ENCODE peak calls at places on chromosomes 6 and 20, in nine cellular contexts. Q is kidney epithelial cell, W is neural crest cell, N is bronchial epithelial cell, X is astrocyte of the spinal cord, Y is endothelial cell of umbilical vein, H is body of pancreas, Z is upper lobe of right lung, T is cardiac fibroblast. L is an unnamed sample.

GRCh38 chr6:159594106-159594749 is 98.8 kb downstream of the SOD2 start:
- DNase-seq in Q (no peak), W (no peak), N (peak), X (peak), Y (no peak), H (no peak), Z (no peak), T (peak), L (no peak)

GRCh38 chr6:166078294-166078693 is 89.4 kb downstream of the TBXT start:
- DNase-seq in Q (peak), W (no peak), N (no peak), X (peak), Y (no peak), H (no peak), Z (no peak), T (peak), L (no peak)

GRCh38 chr6:37985355-37985754 is 165.8 kb downstream of the ZFAND3 start:
- DNase-seq in Q (no peak), W (no peak), N (no peak), X (no peak), Y (no peak), H (no peak), Z (no peak), T (no peak), L (no peak)

GRCh38 chr6:45567879-45568278 is 190.1 kb upstream of the SUPT3H start:
- DNase-seq in Q (no peak), W (no peak), N (no peak), X (no peak), Y (no peak), H (no peak), Z (no peak), T (no peak), L (no peak)

GRCh38 chr6:161130606-161131005 is 139.0 kb downstream of the MAP3K4 start:
- DNase-seq in Q (no peak), W (no peak), N (no peak), X (no peak), Y (no peak), H (no peak), Z (no peak), T (no peak), L (no peak)

GRCh38 chr6:153131037-153131981 is at the start of gene RGS17:
- DNase-seq in Q (no peak), W (peak), N (no peak), X (peak), Y (peak), H (peak), Z (peak), T (peak), L (peak)

GRCh38 chr6:138401960-138402832 is 1.8 kb upstream of the HEBP2 start:
- DNase-seq in Q (no peak), W (no peak), N (no peak), X (no peak), Y (no peak), H (no peak), Z (no peak), T (no peak), L (no peak)

GRCh38 chr20:51542033-51542893 is at the start of gene NFATC2:
- DNase-seq in Q (no peak), W (no peak), N (no peak), X (no peak), Y (peak), H (peak), Z (peak), T (no peak), L (no peak)

GRCh38 chr6:69690986-69691385 is 105.8 kb downstream of the LMBRD1 start:
- DNase-seq in Q (no peak), W (no peak), N (no peak), X (no peak), Y (no peak), H (no peak), Z (no peak), T (no peak), L (no peak)

GRCh38 chr20:41145821-41146620 is 8.7 kb downstream of the PLCG1 start:
- DNase-seq in Q (no peak), W (no peak), N (no peak), X (no peak), Y (peak), H (no peak), Z (peak), T (peak), L (no peak)

GRCh38 chr6:169022079-169022478 is 231.6 kb downstream of the THBS2 start:
- DNase-seq in Q (no peak), W (no peak), N (no peak), X (no peak), Y (no peak), H (no peak), Z (peak), T (no peak), L (no peak)

GRCh38 chr6:2275207-2275891 is 29.9 kb upstream of the GMDS start:
- DNase-seq in Q (no peak), W (no peak), N (no peak), X (peak), Y (no peak), H (no peak), Z (no peak), T (peak), L (no peak)

GRCh38 chr6:168404560-168404959 is 36.4 kb upstream of the SMOC2 start:
- DNase-seq in Q (no peak), W (no peak), N (no peak), X (no peak), Y (no peak), H (no peak), Z (no peak), T (no peak), L (no peak)

GRCh38 chr6:77456531-77457248 is 6.6 kb downstream of the HTR1B start:
- DNase-seq in Q (peak), W (no peak), N (peak), X (peak), Y (peak), H (no peak), Z (no peak), T (peak), L (no peak)

GRCh38 chr20:5170341-5170740 is 43.5 kb downstream of the CDS2 start:
- DNase-seq in Q (no peak), W (no peak), N (no peak), X (no peak), Y (no peak), H (no peak), Z (no peak), T (no peak), L (no peak)

GRCh38 chr6:144344651-144345050 is 59.5 kb downstream of the UTRN start:
- DNase-seq in Q (no peak), W (no peak), N (no peak), X (no peak), Y (no peak), H (no peak), Z (no peak), T (no peak), L (no peak)

GRCh38 chr20:41181567-41181966 is 44.2 kb downstream of the PLCG1 start:
- DNase-seq in Q (no peak), W (no peak), N (no peak), X (no peak), Y (no peak), H (no peak), Z (no peak), T (no peak), L (no peak)

GRCh38 chr20:30168025-30168799 is 1089.3 kb upstream of the DEFB115 start:
- DNase-seq in Q (no peak), W (no peak), N (no peak), X (no peak), Y (no peak), H (peak), Z (peak), T (no peak), L (peak)

GRCh38 chr6:142960098-142960497 is 15.1 kb upstream of the HIVEP2 start:
- DNase-seq in Q (no peak), W (no peak), N (peak), X (peak), Y (peak), H (no peak), Z (no peak), T (peak), L (no peak)

GRCh38 chr6:168201383-168201782 is 118.2 kb downstream of the DACT2 start:
- DNase-seq in Q (no peak), W (no peak), N (no peak), X (no peak), Y (no peak), H (peak), Z (peak), T (peak), L (no peak)

GRCh38 chr6:134287863-134288537 is 29.9 kb downstream of the SGK1 start:
- DNase-seq in Q (no peak), W (no peak), N (peak), X (no peak), Y (peak), H (no peak), Z (no peak), T (peak), L (no peak)

GRCh38 chr6:42783177-42783875 is 1.5 kb downstream of the BICRAL start:
- DNase-seq in Q (no peak), W (peak), N (no peak), X (peak), Y (peak), H (peak), Z (peak), T (peak), L (peak)

GRCh38 chr6:112877134-112878100 is 530.3 kb downstream of the RFPL4B start:
- DNase-seq in Q (peak), W (no peak), N (peak), X (peak), Y (peak), H (no peak), Z (no peak), T (peak), L (no peak)

GRCh38 chr6:112881828-112882227 is 534.7 kb downstream of the RFPL4B start:
- DNase-seq in Q (no peak), W (no peak), N (no peak), X (no peak), Y (no peak), H (no peak), Z (no peak), T (no peak), L (no peak)

GRCh38 chr6:112882381-112882780 is 535.3 kb downstream of the RFPL4B start:
- DNase-seq in Q (no peak), W (no peak), N (no peak), X (peak), Y (peak), H (no peak), Z (no peak), T (no peak), L (no peak)

GRCh38 chr6:112881027-112881426 is 533.9 kb downstream of the RFPL4B start:
- DNase-seq in Q (no peak), W (no peak), N (no peak), X (peak), Y (no peak), H (no peak), Z (no peak), T (peak), L (no peak)

GRCh38 chr6:112879920-112880413 is 532.8 kb downstream of the RFPL4B start:
- DNase-seq in Q (no peak), W (peak), N (no peak), X (no peak), Y (no peak), H (peak), Z (peak), T (no peak), L (no peak)
- TF ChIP-seq CTCF in Q (no peak), W (peak), N (peak), X (no peak), Y (no peak), H (peak), Z (no peak), T (no peak), L (no peak)

GRCh38 chr6:35496851-35497570 is at the start of gene TEAD3:
- DNase-seq in Q (no peak), W (peak), N (peak), X (peak), Y (no peak), H (peak), Z (peak), T (peak), L (no peak)
- TF ChIP-seq CTCF in Q (no peak), W (no peak), N (no peak), X (peak), Y (no peak), H (no peak), Z (no peak), T (no peak), L (no peak)

DNA sequence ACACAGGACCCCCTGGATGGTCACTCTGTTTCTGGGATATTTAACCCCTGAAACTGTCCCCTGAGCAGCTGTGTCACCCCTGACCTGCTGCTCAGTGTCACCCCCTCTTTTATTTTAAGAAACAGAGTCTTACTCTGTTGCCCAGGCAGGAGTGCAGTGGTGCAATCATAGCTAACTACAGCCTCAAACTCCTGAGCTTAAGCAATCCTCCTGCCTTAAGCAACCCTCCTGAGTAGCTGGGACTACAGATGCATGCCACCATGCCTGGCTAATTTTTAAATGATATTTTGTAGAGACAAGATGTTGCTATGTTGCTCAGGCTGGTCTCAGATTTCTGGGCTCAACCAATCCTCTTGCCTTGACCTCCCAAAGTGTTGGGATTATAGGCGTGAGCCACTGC is 21.5 kb upstream of the GTSF1L start:
- DNase-seq in Q (no peak), W (no peak), N (no peak), X (no peak), Y (no peak), H (no peak), Z (no peak), T (no peak), L (peak)
- TF ChIP-seq CTCF in Q (no peak), W (no peak), N (no peak), X (no peak), Y (no peak), H (no peak), Z (no peak), T (no peak), L (no peak)

GRCh38 chr6:41231246-41231645 is 3.1 kb downstream of the TREML4 start:
- DNase-seq in Q (no peak), W (no peak), N (no peak), X (no peak), Y (no peak), H (no peak), Z (no peak), T (no peak), L (no peak)

GRCh38 chr6:41229716-41230115 is 1.6 kb downstream of the TREML4 start:
- DNase-seq in Q (no peak), W (no peak), N (no peak), X (no peak), Y (no peak), H (no peak), Z (no peak), T (no peak), L (no peak)

GRCh38 chr6:41226752-41227151 is 1.4 kb upstream of the TREML4 start:
- DNase-seq in Q (no peak), W (no peak), N (peak), X (no peak), Y (no peak), H (no peak), Z (no peak), T (no peak), L (no peak)

GRCh38 chr6:41228088-41228487 is at the start of gene TREML4:
- DNase-seq in Q (no peak), W (no peak), N (no peak), X (no peak), Y (no peak), H (no peak), Z (no peak), T (no peak), L (no peak)

GRCh38 chr6:41228616-41229015 is 467 bp downstream of the TREML4 start:
- DNase-seq in Q (no peak), W (no peak), N (peak), X (no peak), Y (no peak), H (no peak), Z (no peak), T (peak), L (peak)
- TF ChIP-seq CTCF in Q (no peak), W (no peak), N (no peak), X (no peak), Y (no peak), H (no peak), Z (no peak), T (peak), L (peak)

GRCh38 chr20:62782149-62782892 is 14.0 kb upstream of the MRGBP start:
- DNase-seq in Q (no peak), W (no peak), N (no peak), X (no peak), Y (no peak), H (no peak), Z (no peak), T (no peak), L (no peak)
- TF ChIP-seq CTCF in Q (no peak), W (no peak), N (no peak), X (no peak), Y (no peak), H (no peak), Z (no peak), T (peak), L (no peak)

GRCh38 chr6:33905081-33905609 is 101.3 kb upstream of the MLN start:
- DNase-seq in Q (no peak), W (no peak), N (peak), X (no peak), Y (no peak), H (no peak), Z (no peak), T (no peak), L (no peak)
- TF ChIP-seq CTCF in Q (no peak), W (no peak), N (no peak), X (no peak), Y (no peak), H (no peak), Z (no peak), T (no peak), L (no peak)

DNA sequence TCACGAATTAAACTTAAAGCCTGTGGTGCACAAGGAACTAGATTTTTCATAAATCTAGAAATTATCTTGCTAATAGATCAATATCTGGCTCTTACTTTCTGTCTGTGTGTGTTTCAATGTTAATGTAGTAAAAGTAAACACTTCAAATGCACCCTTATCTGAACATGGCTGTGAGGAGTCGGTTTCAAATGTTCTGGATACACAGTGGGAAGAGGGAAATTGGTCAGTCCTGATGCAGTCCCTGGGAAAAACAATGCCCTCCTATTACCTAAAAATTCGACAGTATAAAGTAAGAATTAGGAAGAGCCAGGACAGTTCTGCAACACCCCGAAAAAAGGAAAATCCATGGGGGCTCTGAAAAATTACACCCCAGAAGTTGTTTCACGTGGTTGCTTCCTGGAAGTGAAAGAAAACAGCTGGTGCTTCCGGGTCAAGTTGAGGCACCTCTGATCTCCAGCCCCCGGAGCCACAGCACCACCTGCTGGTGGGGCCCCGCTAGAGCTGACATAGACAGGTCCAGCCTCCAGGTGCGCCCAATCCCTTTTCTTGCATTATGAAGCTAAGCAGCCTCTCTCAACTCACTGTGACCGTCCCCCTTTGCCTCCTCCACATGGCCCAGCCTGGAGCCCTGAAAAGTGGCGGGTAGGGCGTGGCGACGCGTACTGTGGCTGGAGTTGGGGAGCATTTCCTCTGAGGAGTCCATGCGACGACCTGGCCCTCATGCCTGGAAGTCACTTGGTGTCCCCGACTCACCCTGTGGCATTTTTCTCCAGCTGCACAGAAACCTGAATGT is 8.3 kb downstream of the SEMG2 start:
- DNase-seq in Q (no peak), W (no peak), N (peak), X (no peak), Y (no peak), H (peak), Z (peak), T (peak), L (no peak)
- TF ChIP-seq CTCF in Q (peak), W (peak), N (peak), X (peak), Y (peak), H (peak), Z (peak), T (peak), L (peak)

GRCh38 chr20:47175501-47175900 is 181.0 kb downstream of the ZMYND8 start:
- DNase-seq in Q (no peak), W (no peak), N (no peak), X (no peak), Y (peak), H (no peak), Z (no peak), T (peak), L (no peak)

GRCh38 chr20:47174844-47175243 is 181.7 kb downstream of the ZMYND8 start:
- DNase-seq in Q (no peak), W (no peak), N (no peak), X (no peak), Y (no peak), H (no peak), Z (no peak), T (no peak), L (no peak)

GRCh38 chr20:47178277-47178676 is 178.2 kb downstream of the ZMYND8 start:
- DNase-seq in Q (no peak), W (no peak), N (no peak), X (no peak), Y (no peak), H (no peak), Z (no peak), T (no peak), L (no peak)

GRCh38 chr20:47172579-47172978 is 183.9 kb downstream of the ZMYND8 start:
- DNase-seq in Q (no peak), W (no peak), N (no peak), X (no peak), Y (no peak), H (no peak), Z (no peak), T (no peak), L (no peak)

DNA sequence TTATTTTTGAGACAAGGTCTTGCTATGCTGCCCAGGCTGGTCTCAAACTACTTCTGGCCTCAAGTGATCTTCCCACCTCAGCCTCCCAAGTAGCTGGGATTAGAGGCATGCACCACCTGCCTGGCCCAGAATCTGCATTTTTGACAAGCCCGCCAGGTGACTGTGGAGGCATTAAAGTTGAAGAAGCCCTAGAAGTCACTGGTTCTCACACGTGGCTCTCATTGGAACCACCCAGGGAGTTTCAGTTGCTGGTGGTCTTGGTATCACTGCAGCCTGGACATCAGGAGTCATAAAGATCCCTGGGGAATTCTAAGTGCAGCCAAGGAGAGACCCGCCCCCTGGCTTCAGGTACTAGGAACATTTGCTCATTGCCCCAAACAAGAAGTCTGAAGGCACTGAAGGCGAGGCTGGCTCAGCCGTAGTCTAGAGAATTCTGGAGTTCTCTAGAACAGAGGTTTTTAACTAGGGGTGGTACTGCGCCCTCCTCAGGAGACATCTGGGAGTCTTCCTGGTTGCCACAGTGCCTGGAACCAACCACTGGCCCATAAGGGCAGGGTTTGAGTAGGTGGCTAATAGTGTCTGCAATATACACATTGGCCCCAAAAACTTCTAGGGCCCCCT is 182.8 kb downstream of the ZMYND8 start:
- DNase-seq in Q (no peak), W (no peak), N (no peak), X (no peak), Y (no peak), H (no peak), Z (no peak), T (no peak), L (no peak)
- TF ChIP-seq CTCF in Q (no peak), W (no peak), N (no peak), X (no peak), Y (no peak), H (no peak), Z (no peak), T (no peak), L (peak)

L was measured in CD14-positive monocyte.